ENCODE peak calls at places on chromosomes 6 and 20, in eight cellular contexts. V is heart left ventricle, L is psoas muscle, S is fibroblast of the aortic adventitia, W is OCI-LY7, C is cardiac muscle cell, G is fibroblast of pulmonary artery, E is left lung. D is an unnamed sample.

GRCh38 chr6:11275598-11275997 is 43.1 kb upstream of the NEDD9 start:
- DNase-seq in E (no peak), C (peak), L (no peak), V (no peak), W (no peak), G (no peak), S (no peak), D (no peak)

GRCh38 chr20:6654490-6655247 is 112.8 kb upstream of the BMP2 start:
- DNase-seq in E (no peak), V (no peak), L (no peak), C (no peak), W (no peak), S (no peak), G (no peak), D (no peak)

GRCh38 chr20:45798935-45799642 is 7.3 kb downstream of the DNTTIP1 start:
- DNase-seq in L (no peak), V (no peak), S (peak), C (peak), G (peak), E (no peak), W (peak), D (peak)

GRCh38 chr6:40442591-40442990 is 144.6 kb downstream of the LRFN2 start:
- DNase-seq in G (no peak), E (no peak), V (no peak), W (no peak), C (no peak), L (no peak), S (no peak), D (no peak)

GRCh38 chr6:125942677-125943527 is 13.7 kb upstream of the HINT3 start:
- DNase-seq in C (no peak), W (no peak), G (no peak), S (no peak), V (no peak), E (no peak), L (no peak), D (no peak)

GRCh38 chr6:4128748-4129147 is 6.6 kb downstream of the ECI2 start:
- DNase-seq in S (peak), G (peak), V (no peak), W (no peak), C (no peak), L (no peak), E (no peak), D (no peak)

GRCh38 chr20:23273776-23274175 is 76.8 kb upstream of the NXT1 start:
- DNase-seq in V (no peak), S (no peak), G (no peak), C (no peak), W (no peak), E (no peak), L (no peak), D (no peak)

GRCh38 chr20:23095504-23095903 is 9.4 kb upstream of the CD93 start:
- DNase-seq in W (no peak), C (no peak), V (no peak), E (no peak), S (no peak), G (no peak), L (no peak), D (no peak)

GRCh38 chr20:40499416-40499815 is 189.6 kb downstream of the MAFB start:
- DNase-seq in S (no peak), G (no peak), L (no peak), E (no peak), C (no peak), V (no peak), W (no peak), D (no peak)

GRCh38 chr6:93624408-93624807 is 205.0 kb upstream of the EPHA7 start:
- DNase-seq in E (no peak), C (peak), G (peak), V (no peak), L (no peak), S (no peak), W (no peak), D (no peak)

GRCh38 chr6:115554060-115554459 is 506.6 kb downstream of the FRK start:
- DNase-seq in V (no peak), W (no peak), E (no peak), S (no peak), C (no peak), G (no peak), L (no peak), D (no peak)

GRCh38 chr20:47368301-47368700 is 11.8 kb upstream of the ZMYND8 start:
- DNase-seq in E (no peak), V (no peak), G (no peak), S (no peak), L (peak), W (no peak), C (no peak), D (no peak)

GRCh38 chr6:44073612-44074382 is 53.5 kb downstream of the MRPL14 start:
- DNase-seq in V (no peak), E (no peak), C (no peak), W (peak), G (peak), S (peak), L (no peak), D (peak)

GRCh38 chr6:32852844-32853540 is 512 bp downstream of the TAP1 start:
- DNase-seq in C (peak), E (peak), V (peak), G (peak), S (peak), W (peak), L (peak), D (peak)

GRCh38 chr6:11747021-11747420 is 31.6 kb downstream of the ADTRP start:
- DNase-seq in G (no peak), W (no peak), L (no peak), E (no peak), C (no peak), S (peak), V (no peak), D (no peak)

GRCh38 chr6:151731313-151731712 is 76.2 kb upstream of the ESR1 start:
- DNase-seq in E (no peak), S (no peak), L (peak), G (no peak), C (no peak), V (no peak), W (no peak), D (no peak)

GRCh38 chr6:158232445-158233213 is 64.5 kb downstream of the GTF2H5 start:
- DNase-seq in C (peak), G (peak), E (peak), S (peak), L (peak), V (peak), W (peak), D (peak)

GRCh38 chr6:137133136-137133535 is 40.3 kb downstream of the IL22RA2 start:
- DNase-seq in S (no peak), W (no peak), C (no peak), L (no peak), V (no peak), E (no peak), G (no peak), D (no peak)

GRCh38 chr6:56652994-56653393 is 10.3 kb upstream of the DST start:
- DNase-seq in V (no peak), E (no peak), G (peak), C (no peak), W (no peak), L (no peak), S (peak), D (peak)

GRCh38 chr6:131172237-131172636 is 37.0 kb downstream of the AKAP7 start:
- DNase-seq in S (peak), W (no peak), V (no peak), C (no peak), E (no peak), G (peak), L (no peak), D (peak)

GRCh38 chr20:44032583-44033138 is 118.0 kb downstream of the TOX2 start:
- DNase-seq in G (no peak), C (no peak), W (no peak), S (no peak), E (no peak), L (no peak), V (no peak), D (no peak)

GRCh38 chr6:160733045-160733646 is 31.1 kb downstream of the PLG start:
- DNase-seq in C (peak), E (no peak), L (no peak), S (peak), G (peak), V (no peak), W (peak), D (peak)

GRCh38 chr6:159761135-159761872 is 541 bp upstream of the ACAT2 start:
- DNase-seq in W (peak), E (peak), S (peak), C (peak), G (peak), V (peak), L (peak), D (no peak)

GRCh38 chr20:57666834-57667157 is 43.0 kb downstream of the PMEPA1 start:
- DNase-seq in W (no peak), L (peak), E (no peak), C (no peak), S (no peak), V (no peak), G (no peak), D (no peak)

GRCh38 chr6:21164768-21165326 is 428.7 kb upstream of the SOX4 start:
- DNase-seq in W (no peak), L (no peak), C (no peak), E (no peak), G (peak), V (no peak), S (peak), D (peak)

GRCh38 chr6:26268659-26269402 is 96.2 kb upstream of the BTN3A2 start:
- DNase-seq in L (no peak), S (peak), V (no peak), G (no peak), E (no peak), W (peak), C (no peak), D (no peak)

GRCh38 chr6:67175091-67175490 is 1460.0 kb upstream of the ADGRB3 start:
- DNase-seq in C (no peak), S (no peak), E (no peak), G (no peak), L (no peak), W (no peak), V (no peak), D (no peak)

GRCh38 chr6:13248953-13249432 is 79.3 kb downstream of the TBC1D7 start:
- DNase-seq in C (no peak), E (no peak), L (no peak), S (no peak), W (no peak), V (no peak), G (no peak), D (no peak)

GRCh38 chr20:59123011-59123676 is 40.5 kb upstream of the ZNF831 start:
- DNase-seq in L (no peak), W (peak), V (no peak), C (no peak), G (no peak), S (no peak), E (no peak), D (no peak)

GRCh38 chr6:142570221-142570671 is 268.4 kb downstream of the ADGRG6 start:
- DNase-seq in E (peak), G (peak), L (no peak), W (no peak), C (no peak), V (no peak), S (peak), D (peak)

GRCh38 chr6:21556968-21557721 is 36.4 kb upstream of the SOX4 start:
- DNase-seq in C (no peak), G (no peak), E (no peak), L (no peak), S (no peak), W (no peak), V (no peak), D (no peak)

GRCh38 chr20:64049887-64050260 is 435 bp upstream of the SOX18 start:
- DNase-seq in G (no peak), S (no peak), E (no peak), C (no peak), L (no peak), W (no peak), V (no peak), D (no peak)

GRCh38 chr6:20333870-20334269 is 67.8 kb upstream of the E2F3 start:
- DNase-seq in V (no peak), S (no peak), L (no peak), C (no peak), W (no peak), G (no peak), E (no peak), D (no peak)

GRCh38 chr6:44829811-44830210 is 442.3 kb downstream of the CDC5L start:
- DNase-seq in C (no peak), E (no peak), L (no peak), V (no peak), S (no peak), W (no peak), G (no peak), D (peak)

GRCh38 chr6:72861935-72862432 is 240.1 kb downstream of the KCNQ5 start:
- DNase-seq in S (peak), L (peak), V (peak), E (no peak), C (peak), W (no peak), G (peak), D (peak)

GRCh38 chr6:13431059-13431656 is 56.2 kb downstream of the GFOD1 start:
- DNase-seq in E (no peak), W (no peak), C (no peak), S (no peak), G (no peak), V (no peak), L (no peak), D (no peak)

GRCh38 chr6:163310973-163311383 is 103.5 kb upstream of the QKI start:
- DNase-seq in C (no peak), L (no peak), V (no peak), S (no peak), E (no peak), G (no peak), W (no peak), D (no peak)

GRCh38 chr6:73969982-73970960 is 274.3 kb downstream of the CD109 start:
- DNase-seq in L (no peak), W (peak), V (no peak), C (peak), E (no peak), G (peak), S (peak), D (peak)
- TF ChIP-seq CTCF in L (peak), W (peak), V (peak), C (peak), E (peak), G (peak), S (peak), D (peak)

DNA sequence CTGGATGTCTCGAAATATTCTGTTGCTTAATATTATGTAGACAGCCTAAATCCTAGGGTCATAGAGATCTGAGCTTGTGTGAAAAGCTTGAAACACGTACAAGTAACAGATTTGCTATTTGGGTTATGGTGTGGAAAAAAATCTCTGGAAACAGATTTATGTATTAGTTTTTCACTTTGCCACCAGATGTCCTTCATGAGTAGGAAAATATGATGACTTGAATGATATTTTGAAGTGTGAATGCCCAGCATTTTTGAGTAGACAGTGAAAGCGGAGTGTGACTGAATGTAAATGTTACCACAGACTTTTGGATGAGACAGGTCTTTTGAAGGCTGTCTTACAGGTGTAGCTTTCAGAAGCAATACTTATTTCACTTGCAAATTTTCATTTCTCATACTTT is 4.2 kb upstream of the BMP6 start:
- DNase-seq in C (no peak), L (no peak), V (no peak), S (peak), E (no peak), W (peak), G (peak), D (peak)
- TF ChIP-seq CTCF in C (peak), L (peak), V (peak), S (peak), E (peak), W (peak), G (peak), D (peak)

GRCh38 chr6:37021356-37022129 is 16.1 kb downstream of the FGD2 start:
- DNase-seq in L (no peak), S (peak), W (peak), V (no peak), G (peak), C (peak), E (no peak), D (peak)
- TF ChIP-seq CTCF in L (no peak), S (peak), W (peak), V (no peak), G (peak), C (peak), E (peak), D (peak)

GRCh38 chr20:62624325-62624690 is 18.0 kb upstream of the SLCO4A1 start:
- DNase-seq in E (no peak), C (no peak), V (peak), W (peak), L (peak), S (no peak), G (no peak), D (no peak)
- TF ChIP-seq CTCF in E (no peak), C (no peak), V (no peak), W (peak), L (no peak), S (no peak), G (no peak), D (no peak)

GRCh38 chr6:54011277-54011648 is 100.0 kb upstream of the MLIP start:
- DNase-seq in C (peak), W (no peak), L (no peak), S (no peak), E (no peak), V (no peak), G (no peak), D (no peak)

GRCh38 chr6:54008589-54008988 is 102.7 kb upstream of the MLIP start:
- DNase-seq in C (no peak), G (no peak), V (no peak), E (no peak), L (no peak), S (no peak), W (no peak), D (no peak)

GRCh38 chr6:54009052-54009654 is 102.1 kb upstream of the MLIP start:
- DNase-seq in E (no peak), C (no peak), S (no peak), G (no peak), W (no peak), L (no peak), V (no peak), D (no peak)

GRCh38 chr6:54013966-54014365 is 97.3 kb upstream of the MLIP start:
- DNase-seq in V (no peak), G (no peak), W (no peak), C (no peak), S (no peak), L (no peak), E (no peak), D (no peak)

DNA sequence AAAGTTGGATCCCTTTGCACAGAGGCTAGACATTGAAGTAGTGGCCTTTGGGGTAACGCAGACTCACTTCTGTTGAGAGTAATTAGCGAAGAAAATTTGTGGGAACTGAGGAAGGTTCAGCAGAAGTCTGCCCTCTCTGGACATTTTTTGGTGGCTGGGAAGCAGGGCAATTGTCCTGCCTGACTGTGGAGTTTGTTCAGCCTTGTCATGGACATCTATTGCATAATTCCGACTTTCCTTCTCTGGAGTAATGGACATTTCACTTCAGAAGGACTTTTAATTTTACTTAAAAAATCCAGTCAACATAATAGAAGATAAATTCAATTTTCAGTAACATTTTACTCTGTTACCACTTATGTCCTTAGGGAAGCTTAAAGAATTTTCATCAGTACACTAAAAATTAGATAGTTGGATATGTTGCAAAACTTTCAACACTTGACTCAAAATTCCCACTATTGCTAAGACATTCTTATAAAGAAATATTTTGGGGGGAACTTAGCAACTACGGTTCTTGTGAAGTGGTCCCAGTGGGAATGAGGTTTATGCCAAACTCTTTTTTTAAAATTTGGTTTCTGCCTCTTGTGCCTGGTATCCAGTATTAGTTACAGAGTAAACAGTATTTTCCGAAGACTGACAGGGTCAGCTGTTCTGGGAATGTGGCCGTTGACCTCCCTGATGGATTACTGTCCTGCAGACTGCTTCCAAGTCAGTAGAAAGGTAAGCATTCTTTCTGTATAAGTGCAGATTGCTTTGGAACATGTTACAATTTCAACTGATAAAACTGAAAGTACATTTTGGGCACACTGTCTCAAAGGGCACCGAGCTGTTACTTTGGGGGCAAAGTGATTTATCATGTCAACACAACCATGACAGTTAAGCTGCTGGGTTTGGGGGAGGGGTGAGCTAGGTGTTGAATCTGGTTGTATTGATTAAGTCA is 100.6 kb upstream of the MLIP start:
- DNase-seq in L (peak), C (peak), W (no peak), S (no peak), E (no peak), V (no peak), G (peak), D (peak)
- TF ChIP-seq CTCF in L (no peak), C (no peak), W (no peak), S (no peak), E (no peak), V (peak), G (no peak), D (no peak)

GRCh38 chr6:63351995-63352586 is 32.3 kb upstream of the LGSN start:
- DNase-seq in C (no peak), E (no peak), S (peak), L (no peak), W (peak), G (peak), V (no peak), D (peak)
- TF ChIP-seq CTCF in C (peak), E (peak), S (peak), L (peak), W (peak), G (peak), V (peak), D (peak)